ENCODE peak calls at places on chromosome 16, in eight cellular contexts. T is mesendoderm, E is pancreas, C is astrocyte of the spinal cord, G is bronchial epithelial cell, D is thoracic aorta, H is HL-60, X is left cardiac atrium. B is an unnamed sample.

GRCh38 chr16:89193021-89193575 is 7.2 kb downstream of the SLC22A31 start:
- DNase-seq in T (peak), E (peak), C (peak), G (peak), D (no peak), H (peak), X (peak), B (peak)

GRCh38 chr16:84086996-84087395 is 29.7 kb downstream of the MBTPS1 start:
- DNase-seq in T (no peak), E (no peak), C (no peak), G (no peak), D (no peak), H (no peak), X (no peak), B (no peak)

GRCh38 chr16:54933281-54934150 is 2.9 kb downstream of the IRX5 start:
- DNase-seq in T (peak), E (peak), C (peak), G (no peak), D (no peak), H (no peak), X (no peak), B (no peak)

GRCh38 chr16:23146877-23147601 is 2.2 kb downstream of the USP31 start:
- DNase-seq in T (peak), E (no peak), C (peak), G (peak), D (no peak), H (no peak), X (no peak), B (no peak)

GRCh38 chr16:31268891-31269290 is 9.1 kb downstream of the ITGAM start:
- DNase-seq in T (no peak), E (no peak), C (no peak), G (no peak), D (no peak), H (no peak), X (no peak), B (no peak)

GRCh38 chr16:51508813-51509212 is 357.7 kb upstream of the SALL1 start:
- DNase-seq in T (no peak), E (no peak), C (no peak), G (no peak), D (no peak), H (no peak), X (no peak), B (no peak)

GRCh38 chr16:628321-629061 is 2.3 kb upstream of the WFIKKN1 start:
- DNase-seq in T (no peak), E (peak), C (no peak), G (no peak), D (no peak), H (no peak), X (no peak), B (no peak)

GRCh38 chr16:50837324-50837723 is 95.4 kb downstream of the CYLD start:
- DNase-seq in T (no peak), E (no peak), C (no peak), G (no peak), D (no peak), H (no peak), X (no peak), B (no peak)

GRCh38 chr16:86578499-86579267 is at the start of gene FOXL1:
- DNase-seq in T (peak), E (no peak), C (peak), G (peak), D (no peak), H (no peak), X (peak), B (no peak)

GRCh38 chr16:50300942-50301625 is 34.7 kb downstream of the ADCY7 start:
- DNase-seq in T (no peak), E (no peak), C (no peak), G (no peak), D (no peak), H (no peak), X (no peak), B (peak)

GRCh38 chr16:48194828-48195566 is 39.2 kb upstream of the ABCC12 start:
- DNase-seq in T (no peak), E (no peak), C (peak), G (peak), D (no peak), H (peak), X (no peak), B (no peak)

GRCh38 chr16:78715673-78716072 is 616.2 kb downstream of the WWOX start:
- DNase-seq in T (no peak), E (no peak), C (no peak), G (no peak), D (no peak), H (no peak), X (no peak), B (no peak)

GRCh38 chr16:50532576-50532975 is 15.6 kb upstream of the NKD1 start:
- DNase-seq in T (no peak), E (no peak), C (no peak), G (no peak), D (no peak), H (no peak), X (no peak), B (no peak)

GRCh38 chr16:70364399-70364798 is 17.7 kb downstream of the DDX19A start:
- DNase-seq in T (no peak), E (no peak), C (no peak), G (no peak), D (no peak), H (no peak), X (no peak), B (no peak)

GRCh38 chr16:10971560-10971961 is 27.2 kb downstream of the CLEC16A start:
- DNase-seq in T (peak), E (no peak), C (peak), G (peak), D (no peak), H (peak), X (no peak), B (peak)

GRCh38 chr16:21701271-21701670 is 37.5 kb downstream of the OTOA start:
- DNase-seq in T (no peak), E (no peak), C (no peak), G (no peak), D (no peak), H (no peak), X (no peak), B (no peak)

GRCh38 chr16:67882374-67883145 is 2.1 kb upstream of the NRN1L start:
- DNase-seq in T (no peak), E (no peak), C (no peak), G (no peak), D (no peak), H (no peak), X (peak), B (no peak)

GRCh38 chr16:74304164-74304834 is 7.7 kb downstream of the PSMD7 start:
- DNase-seq in T (no peak), E (no peak), C (no peak), G (no peak), D (no peak), H (no peak), X (no peak), B (no peak)

GRCh38 chr16:3846087-3846486 is 34.4 kb downstream of the CREBBP start:
- DNase-seq in T (no peak), E (no peak), C (no peak), G (no peak), D (no peak), H (no peak), X (no peak), B (no peak)

GRCh38 chr16:54363760-54364159 is 77.2 kb upstream of the IRX3 start:
- DNase-seq in T (peak), E (no peak), C (no peak), G (no peak), D (no peak), H (no peak), X (no peak), B (no peak)

GRCh38 chr16:23225634-23226033 is 43.1 kb downstream of the SCNN1G start:
- DNase-seq in T (no peak), E (no peak), C (no peak), G (peak), D (no peak), H (no peak), X (no peak), B (no peak)

GRCh38 chr16:67883872-67884261 is 818 bp upstream of the NRN1L start:
- DNase-seq in T (peak), E (no peak), C (peak), G (no peak), D (no peak), H (peak), X (peak), B (peak)

GRCh38 chr16:24216961-24217360 is 39.2 kb upstream of the CACNG3 start:
- DNase-seq in T (no peak), E (no peak), C (no peak), G (no peak), D (no peak), H (no peak), X (no peak), B (no peak)

GRCh38 chr16:35798885-35799426 is 2339.5 kb downstream of the TP53TG3F start:
- DNase-seq in T (no peak), E (peak), C (no peak), G (no peak), D (no peak), H (no peak), X (peak), B (no peak)